ENCODE peak calls at places on chromosomes 13 and 19, in ten cellular contexts. B is RPMI7951; T is astrocyte; C is GM03348; E is cardiac muscle cell; N is nephron progenitor cell; A is uterus; S is stimulated activated CD8-positive, alpha-beta memory T cell treated with anti-CD3 and anti-CD28 coated beads, Interleukin-2, amount 100 ng/mL, for 1 hour; W is cerebellar nuclear complex; X is stimulated activated naive CD8-positive, alpha-beta T cell treated with anti-CD3 and anti-CD28 coated beads, Interleukin-15, Interleukin-2, amounts not matched to agents 100 U/mL and 50 U/mL, for 24 hours. R is an unnamed sample.

GRCh38 chr13:43305416-43305815 is 282.0 kb downstream of the DNAJC15 start:
- DNase-seq in W (no peak), X (no peak), A (no peak), B (peak), N (no peak), C (no peak), T (peak), E (no peak), S (no peak), R (peak)

GRCh38 chr13:33745370-33746324 is 72.3 kb upstream of the RFC3 start:
- DNase-seq in N (no peak), T (no peak), A (no peak), S (no peak), X (no peak), B (no peak), W (no peak), C (no peak), E (no peak), R (no peak)

GRCh38 chr19:9406798-9407352 is 28.5 kb downstream of the ZNF266 start:
- DNase-seq in E (peak), B (peak), N (no peak), X (peak), T (peak), W (no peak), A (peak), C (peak), S (no peak), R (peak)

GRCh38 chr13:66462187-66462586 is 767.9 kb downstream of the PCDH9 start:
- DNase-seq in S (no peak), N (no peak), C (no peak), B (no peak), X (no peak), E (no peak), A (no peak), W (no peak), T (no peak), R (no peak)

GRCh38 chr13:38264363-38265134 is 85.1 kb upstream of the UFM1 start:
- DNase-seq in A (no peak), T (no peak), X (no peak), S (no peak), W (no peak), C (no peak), N (peak), B (no peak), E (no peak), R (no peak)

GRCh38 chr13:95301947-95302386 is 716 bp upstream of the ABCC4 start:
- DNase-seq in T (peak), S (no peak), X (no peak), E (peak), A (no peak), B (no peak), C (no peak), W (no peak), N (no peak), R (no peak)

GRCh38 chr19:30783212-30783611 is 411.0 kb downstream of the ZNF536 start:
- DNase-seq in C (no peak), A (no peak), W (no peak), N (no peak), T (no peak), S (no peak), X (no peak), E (no peak), B (no peak), R (no peak)

GRCh38 chr19:19642506-19643157 is 825 bp downstream of the GMIP start:
- DNase-seq in B (peak), E (peak), C (peak), N (no peak), A (no peak), T (no peak), W (no peak), X (peak), S (no peak), R (peak)

GRCh38 chr13:98345103-98345899 is 168.2 kb upstream of the RNF113B start:
- DNase-seq in T (no peak), N (no peak), E (peak), W (no peak), X (no peak), S (no peak), A (no peak), C (no peak), B (no peak), R (peak)

GRCh38 chr19:12482505-12482886 is 2.1 kb downstream of the ZNF709 start:
- DNase-seq in B (no peak), X (no peak), A (no peak), W (no peak), N (no peak), S (no peak), T (no peak), E (no peak), C (no peak), R (peak)

GRCh38 chr13:35630551-35631275 is 154.2 kb upstream of the MAB21L1 start:
- DNase-seq in N (peak), C (peak), A (no peak), X (no peak), B (peak), E (peak), T (peak), S (no peak), W (no peak), R (peak)

GRCh38 chr19:19661141-19661674 is 2.3 kb downstream of the ATP13A1 start:
- DNase-seq in N (no peak), B (no peak), A (no peak), W (no peak), T (no peak), E (no peak), X (no peak), C (no peak), S (no peak), R (no peak)

GRCh38 chr19:35963514-35963913 is 27.3 kb downstream of the LRFN3 start:
- DNase-seq in W (no peak), X (peak), N (peak), S (no peak), B (peak), E (peak), C (peak), A (no peak), T (peak), R (peak)

GRCh38 chr19:14473073-14473790 is 1.9 kb downstream of the PTGER1 start:
- DNase-seq in E (peak), B (no peak), A (no peak), W (no peak), S (no peak), T (no peak), C (peak), X (peak), N (no peak), R (peak)

GRCh38 chr19:5048727-5049553 is 80.0 kb downstream of the KDM4B start:
- DNase-seq in X (no peak), N (no peak), W (no peak), B (peak), A (peak), S (no peak), E (peak), C (peak), T (peak), R (peak)

GRCh38 chr19:7534531-7534980 is 961 bp upstream of the PNPLA6 start:
- DNase-seq in X (peak), C (peak), S (no peak), A (peak), T (peak), E (peak), W (no peak), N (peak), B (peak), R (peak)

GRCh38 chr19:52735734-52736133 is 890 bp upstream of the ZNF611 start:
- DNase-seq in T (peak), X (no peak), A (peak), C (peak), W (no peak), B (peak), N (peak), S (no peak), E (peak), R (peak)

GRCh38 chr19:12126707-12127106 is 13.4 kb downstream of the ZNF20 start:
- DNase-seq in B (no peak), S (no peak), E (peak), X (peak), T (no peak), C (peak), A (no peak), W (no peak), N (no peak), R (peak)

GRCh38 chr13:99386911-99387788 is 80.0 kb upstream of the GPR183 start:
- DNase-seq in E (peak), S (peak), C (peak), X (peak), A (no peak), T (no peak), N (peak), B (peak), W (no peak), R (peak)

GRCh38 chr13:21739771-21740170 is 68.9 kb downstream of the FGF9 start:
- DNase-seq in N (no peak), C (no peak), E (no peak), A (no peak), X (no peak), S (no peak), B (no peak), T (no peak), W (no peak), R (no peak)

GRCh38 chr13:85806553-85807175 is 7.4 kb upstream of the SLITRK6 start:
- DNase-seq in N (peak), X (no peak), E (peak), B (peak), S (no peak), T (peak), A (no peak), W (no peak), C (peak), R (peak)

GRCh38 chr13:22357132-22357531 is 686.3 kb downstream of the FGF9 start:
- DNase-seq in A (no peak), W (no peak), N (no peak), S (no peak), B (peak), C (peak), T (no peak), X (no peak), E (no peak), R (no peak)

GRCh38 chr19:2798733-2799132 is 13.4 kb downstream of the THOP1 start:
- DNase-seq in E (peak), X (no peak), N (no peak), W (no peak), S (no peak), T (no peak), C (no peak), A (no peak), B (no peak), R (no peak)

GRCh38 chr13:21785990-21786389 is 115.1 kb downstream of the FGF9 start:
- DNase-seq in W (no peak), B (no peak), X (no peak), N (no peak), S (no peak), E (no peak), A (no peak), T (no peak), C (no peak), R (no peak)

R was measured in dermis blood vessel endothelial cell.